ENCODE peak calls at places on chromosomes 13 and 19, in eight cellular contexts. One of them, this sample, is unnamed.

GRCh38 chr19:22612316-22612715 is 21.8 kb upstream of the ZNF492 start:
- DNase-seq in heart left ventricle: no peak
- DNase-seq in tibial nerve: no peak
- DNase-seq in lower lobe of right lung: no peak
- DNase-seq in endothelial cell of umbilical vein: no peak
- DNase-seq in stomach: no peak
- DNase-seq in tibial artery: no peak
- DNase-seq in esophagus muscularis mucosa: no peak
- DNase-seq in this sample: no peak

GRCh38 chr19:46713781-46714522 is 3.0 kb downstream of the PRKD2 start:
- DNase-seq in heart left ventricle: peak; percentile 93
- DNase-seq in tibial nerve: peak; percentile 96
- DNase-seq in lower lobe of right lung: peak; percentile 95
- DNase-seq in endothelial cell of umbilical vein: peak; percentile 85
- DNase-seq in stomach: peak; percentile 94
- DNase-seq in tibial artery: peak; percentile 93
- DNase-seq in esophagus muscularis mucosa: peak; percentile 97
- DNase-seq in this sample: peak; percentile 89

GRCh38 chr19:51207747-51208146 is 17.1 kb upstream of the CD33 start:
- DNase-seq in heart left ventricle: no peak
- DNase-seq in tibial nerve: no peak
- DNase-seq in lower lobe of right lung: no peak
- DNase-seq in endothelial cell of umbilical vein: no peak
- DNase-seq in stomach: no peak
- DNase-seq in tibial artery: no peak
- DNase-seq in esophagus muscularis mucosa: no peak
- DNase-seq in this sample: no peak

GRCh38 chr19:18263324-18264215 is 10.7 kb downstream of the IQCN start:
- DNase-seq in heart left ventricle: no peak
- DNase-seq in tibial nerve: no peak
- DNase-seq in lower lobe of right lung: no peak
- DNase-seq in endothelial cell of umbilical vein: no peak
- DNase-seq in stomach: no peak
- DNase-seq in tibial artery: no peak
- DNase-seq in esophagus muscularis mucosa: no peak
- DNase-seq in this sample: no peak

GRCh38 chr13:21872795-21873194 is 201.9 kb downstream of the FGF9 start:
- DNase-seq in heart left ventricle: no peak
- DNase-seq in tibial nerve: no peak
- DNase-seq in lower lobe of right lung: no peak
- DNase-seq in endothelial cell of umbilical vein: no peak
- DNase-seq in stomach: no peak
- DNase-seq in tibial artery: no peak
- DNase-seq in esophagus muscularis mucosa: peak; percentile 77
- DNase-seq in this sample: no peak

GRCh38 chr13:44815507-44816074 is 173.7 kb downstream of the NUFIP1 start:
- DNase-seq in heart left ventricle: no peak
- DNase-seq in tibial nerve: peak; percentile 22
- DNase-seq in lower lobe of right lung: peak; percentile 45
- DNase-seq in endothelial cell of umbilical vein: peak; percentile 54
- DNase-seq in stomach: no peak
- DNase-seq in tibial artery: no peak
- DNase-seq in esophagus muscularis mucosa: no peak
- DNase-seq in this sample: no peak

GRCh38 chr13:99677388-99677951 is 176.2 kb downstream of the TM9SF2 start:
- DNase-seq in heart left ventricle: no peak
- DNase-seq in tibial nerve: no peak
- DNase-seq in lower lobe of right lung: no peak
- DNase-seq in endothelial cell of umbilical vein: no peak
- DNase-seq in stomach: no peak
- DNase-seq in tibial artery: no peak
- DNase-seq in esophagus muscularis mucosa: peak; percentile 8
- DNase-seq in this sample: no peak

GRCh38 chr19:28705008-28705407 is 507.9 kb downstream of the UQCRFS1 start:
- DNase-seq in heart left ventricle: no peak
- DNase-seq in tibial nerve: no peak
- DNase-seq in lower lobe of right lung: no peak
- DNase-seq in endothelial cell of umbilical vein: no peak
- DNase-seq in stomach: no peak
- DNase-seq in tibial artery: no peak
- DNase-seq in esophagus muscularis mucosa: no peak
- DNase-seq in this sample: no peak

GRCh38 chr19:3121821-3122511 is 13.9 kb upstream of the GNA15 start:
- DNase-seq in heart left ventricle: peak; percentile 43
- DNase-seq in tibial nerve: no peak
- DNase-seq in lower lobe of right lung: no peak
- DNase-seq in endothelial cell of umbilical vein: no peak
- DNase-seq in stomach: no peak
- DNase-seq in tibial artery: no peak
- DNase-seq in esophagus muscularis mucosa: no peak
- DNase-seq in this sample: no peak

GRCh38 chr13:57557979-57558529 is 73.5 kb upstream of the PCDH17 start:
- DNase-seq in heart left ventricle: no peak
- DNase-seq in tibial nerve: no peak
- DNase-seq in lower lobe of right lung: no peak
- DNase-seq in endothelial cell of umbilical vein: peak; percentile 54
- DNase-seq in stomach: no peak
- DNase-seq in tibial artery: no peak
- DNase-seq in esophagus muscularis mucosa: no peak
- DNase-seq in this sample: no peak

GRCh38 chr13:99969368-99969933 is 2.1 kb downstream of the ZIC5 start:
- DNase-seq in heart left ventricle: no peak
- DNase-seq in tibial nerve: no peak
- DNase-seq in lower lobe of right lung: no peak
- DNase-seq in endothelial cell of umbilical vein: no peak
- DNase-seq in stomach: no peak
- DNase-seq in tibial artery: no peak
- DNase-seq in esophagus muscularis mucosa: no peak
- DNase-seq in this sample: no peak

DNA sequence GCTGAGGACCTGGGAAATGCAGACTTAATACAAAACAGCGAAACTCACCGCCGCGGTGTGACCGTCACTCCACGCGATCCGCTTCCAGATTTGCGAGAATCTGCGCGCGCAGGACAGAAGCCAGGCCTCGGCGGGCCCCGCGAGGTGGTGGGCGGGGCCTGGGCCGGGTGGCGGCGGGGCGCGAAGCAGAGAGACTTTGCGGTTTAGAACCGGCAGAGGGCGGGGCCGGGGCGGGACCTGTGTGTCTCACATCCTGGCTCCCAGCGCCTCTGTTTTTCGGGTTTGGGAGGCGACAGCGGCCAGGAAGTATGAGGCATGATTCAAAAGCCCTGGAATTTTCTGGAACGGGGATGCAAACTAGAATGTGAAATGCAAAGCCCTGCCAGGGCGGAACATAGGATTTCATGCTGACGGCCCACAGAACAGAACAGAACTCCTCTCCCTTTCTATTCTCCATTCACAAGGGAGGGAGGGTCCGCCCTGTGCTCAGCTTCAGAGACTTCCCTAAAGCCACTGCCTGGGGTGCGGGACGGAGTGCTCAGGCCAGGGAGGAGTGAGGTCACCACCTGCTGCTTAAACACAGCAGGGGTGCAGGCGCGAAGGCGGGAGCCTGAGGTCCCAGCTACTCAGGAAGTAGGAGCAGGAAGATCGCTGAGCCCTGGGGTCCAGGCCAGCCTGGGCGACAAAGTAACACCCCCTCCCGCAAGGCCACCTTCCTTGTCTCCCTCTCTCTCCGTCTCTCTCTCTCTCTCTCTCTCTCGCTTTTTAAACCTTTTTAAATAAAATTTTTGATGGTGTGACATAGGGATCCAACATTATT is 44.2 kb downstream of the ZNF611 start:
- DNase-seq in heart left ventricle: peak; percentile 97
- DNase-seq in tibial nerve: peak; percentile 92
- DNase-seq in lower lobe of right lung: peak; percentile 97
- DNase-seq in endothelial cell of umbilical vein: peak; percentile 94
- DNase-seq in stomach: peak; percentile 93
- DNase-seq in tibial artery: peak; percentile 97
- DNase-seq in esophagus muscularis mucosa: peak; percentile 98
- DNase-seq in this sample: peak; percentile 97
- TF ChIP-seq CTCF in heart left ventricle: peak; percentile 33
- TF ChIP-seq CTCF in tibial nerve: no peak
- TF ChIP-seq CTCF in lower lobe of right lung: peak; percentile 18
- TF ChIP-seq CTCF in endothelial cell of umbilical vein: no peak
- TF ChIP-seq CTCF in stomach: no peak
- TF ChIP-seq CTCF in tibial artery: peak; percentile 46
- TF ChIP-seq CTCF in esophagus muscularis mucosa: peak; percentile 45
- TF ChIP-seq CTCF in this sample: peak; percentile 57

GRCh38 chr19:7962644-7963268 is 19.3 kb upstream of the TIMM44 start:
- DNase-seq in heart left ventricle: no peak
- DNase-seq in tibial nerve: no peak
- DNase-seq in lower lobe of right lung: no peak
- DNase-seq in endothelial cell of umbilical vein: no peak
- DNase-seq in stomach: no peak
- DNase-seq in tibial artery: no peak
- DNase-seq in esophagus muscularis mucosa: no peak
- DNase-seq in this sample: no peak
- H3K27ac ChIP-seq in heart left ventricle: no peak overlapping the region
- H3K27ac ChIP-seq in tibial nerve: no peak overlapping the region
- H3K27ac ChIP-seq in lower lobe of right lung: no peak overlapping the region
- H3K27ac ChIP-seq in endothelial cell of umbilical vein: no peak overlapping the region
- H3K27ac ChIP-seq in stomach: no peak overlapping the region
- H3K27ac ChIP-seq in tibial artery: no peak overlapping the region
- H3K27ac ChIP-seq in esophagus muscularis mucosa: no peak overlapping the region
- H3K27ac ChIP-seq in this sample: no peak overlapping the region

GRCh38 chr19:1248454-1249297 is at the start of gene MIDN:
- DNase-seq in heart left ventricle: peak; percentile 93
- DNase-seq in tibial nerve: peak; percentile 66
- DNase-seq in lower lobe of right lung: peak; percentile 92
- DNase-seq in endothelial cell of umbilical vein: peak; percentile 86
- DNase-seq in stomach: peak; percentile 90
- DNase-seq in tibial artery: peak; percentile 92
- DNase-seq in esophagus muscularis mucosa: peak; percentile 96
- DNase-seq in this sample: peak; percentile 88

GRCh38 chr19:1249298-1249989 is 1.1 kb downstream of the MIDN start:
- DNase-seq in heart left ventricle: peak; percentile 96
- DNase-seq in tibial nerve: peak; percentile 92
- DNase-seq in lower lobe of right lung: peak; percentile 97
- DNase-seq in endothelial cell of umbilical vein: peak; percentile 94
- DNase-seq in stomach: peak; percentile 98
- DNase-seq in tibial artery: peak; percentile 98
- DNase-seq in esophagus muscularis mucosa: peak; percentile 98
- DNase-seq in this sample: peak; percentile 91

GRCh38 chr19:1251233-1251502 is 2.8 kb downstream of the MIDN start:
- DNase-seq in heart left ventricle: no peak
- DNase-seq in tibial nerve: no peak
- DNase-seq in lower lobe of right lung: peak; percentile 93
- DNase-seq in endothelial cell of umbilical vein: peak; percentile 56
- DNase-seq in stomach: peak; percentile 72
- DNase-seq in tibial artery: no peak
- DNase-seq in esophagus muscularis mucosa: no peak
- DNase-seq in this sample: no peak

GRCh38 chr19:1250374-1251232 is 2.2 kb downstream of the MIDN start:
- DNase-seq in heart left ventricle: peak; percentile 85
- DNase-seq in tibial nerve: no peak
- DNase-seq in lower lobe of right lung: peak; percentile 84
- DNase-seq in endothelial cell of umbilical vein: peak; percentile 54
- DNase-seq in stomach: no peak
- DNase-seq in tibial artery: no peak
- DNase-seq in esophagus muscularis mucosa: no peak
- DNase-seq in this sample: peak; percentile 76

DNA sequence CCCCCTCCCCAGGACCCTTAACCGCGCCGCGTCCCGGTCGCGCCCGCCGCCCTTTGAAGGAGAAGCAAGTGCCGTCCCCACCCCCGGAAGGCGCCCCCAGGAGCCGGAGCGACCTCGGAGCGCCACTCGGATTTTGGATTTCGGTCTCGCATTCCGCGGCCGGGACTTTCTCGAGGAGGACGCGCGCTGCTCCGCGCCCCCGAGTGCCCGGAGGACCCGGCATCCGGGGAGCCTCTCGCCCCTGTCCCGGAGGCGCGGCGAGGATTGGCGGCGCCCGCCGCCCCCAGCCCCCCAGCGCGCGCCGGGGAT is 1.6 kb downstream of the MIDN start:
- DNase-seq in heart left ventricle: no peak
- DNase-seq in tibial nerve: no peak
- DNase-seq in lower lobe of right lung: no peak
- DNase-seq in endothelial cell of umbilical vein: no peak
- DNase-seq in stomach: no peak
- DNase-seq in tibial artery: no peak
- DNase-seq in esophagus muscularis mucosa: no peak
- DNase-seq in this sample: no peak
- H3K4me1 ChIP-seq in heart left ventricle: peaks cover 69% of the 10 kb centered on the region
- H3K4me1 ChIP-seq in tibial nerve: peaks cover 43% of the 10 kb centered on the region
- H3K4me1 ChIP-seq in lower lobe of right lung: peaks cover 51% of the 10 kb centered on the region
- H3K4me1 ChIP-seq in endothelial cell of umbilical vein: peaks cover 22% of the 10 kb centered on the region
- H3K4me1 ChIP-seq in stomach: peaks cover 66% of the 10 kb centered on the region
- H3K4me1 ChIP-seq in tibial artery: peaks cover 52% of the 10 kb centered on the region
- H3K4me1 ChIP-seq in esophagus muscularis mucosa: peaks cover 73% of the 10 kb centered on the region
- H3K4me1 ChIP-seq in this sample: peaks cover 56% of the 10 kb centered on the region

GRCh38 chr19:6626764-6627163 is 35.8 kb upstream of the CD70 start:
- DNase-seq in heart left ventricle: no peak
- DNase-seq in tibial nerve: no peak
- DNase-seq in lower lobe of right lung: no peak
- DNase-seq in endothelial cell of umbilical vein: no peak
- DNase-seq in stomach: no peak
- DNase-seq in tibial artery: no peak
- DNase-seq in esophagus muscularis mucosa: no peak
- DNase-seq in this sample: no peak

GRCh38 chr19:6632002-6632621 is 37.8 kb downstream of the TNFSF14 start:
- DNase-seq in heart left ventricle: no peak
- DNase-seq in tibial nerve: peak; percentile 98
- DNase-seq in lower lobe of right lung: no peak
- DNase-seq in endothelial cell of umbilical vein: peak; percentile 85
- DNase-seq in stomach: peak; percentile 72
- DNase-seq in tibial artery: no peak
- DNase-seq in esophagus muscularis mucosa: no peak
- DNase-seq in this sample: no peak
- TF ChIP-seq CTCF in heart left ventricle: peak; percentile 78
- TF ChIP-seq CTCF in tibial nerve: peak; percentile 80
- TF ChIP-seq CTCF in lower lobe of right lung: peak; percentile 77
- TF ChIP-seq CTCF in endothelial cell of umbilical vein: peak; percentile 72
- TF ChIP-seq CTCF in stomach: peak; percentile 70
- TF ChIP-seq CTCF in tibial artery: peak; percentile 79
- TF ChIP-seq CTCF in esophagus muscularis mucosa: peak; percentile 86
- TF ChIP-seq CTCF in this sample: peak; percentile 86

GRCh38 chr19:13839938-13840750 is 36.8 kb upstream of the NANOS3 start:
- DNase-seq in heart left ventricle: peak; percentile 85
- DNase-seq in tibial nerve: peak; percentile 37
- DNase-seq in lower lobe of right lung: peak; percentile 81
- DNase-seq in endothelial cell of umbilical vein: peak; percentile 47
- DNase-seq in stomach: peak; percentile 75
- DNase-seq in tibial artery: peak; percentile 89
- DNase-seq in esophagus muscularis mucosa: no peak
- DNase-seq in this sample: no peak
- H3K27ac ChIP-seq in heart left ventricle: peak overlapping the region; percentile 99
- H3K27ac ChIP-seq in tibial nerve: peak overlapping the region; percentile 100
- H3K27ac ChIP-seq in lower lobe of right lung: peak overlapping the region; percentile 100
- H3K27ac ChIP-seq in endothelial cell of umbilical vein: peak overlapping the region; percentile 94
- H3K27ac ChIP-seq in stomach: peak overlapping the region; percentile 98
- H3K27ac ChIP-seq in tibial artery: peak overlapping the region; percentile 99
- H3K27ac ChIP-seq in esophagus muscularis mucosa: peak overlapping the region; percentile 100
- H3K27ac ChIP-seq in this sample: peak overlapping the region; percentile 100

DNA sequence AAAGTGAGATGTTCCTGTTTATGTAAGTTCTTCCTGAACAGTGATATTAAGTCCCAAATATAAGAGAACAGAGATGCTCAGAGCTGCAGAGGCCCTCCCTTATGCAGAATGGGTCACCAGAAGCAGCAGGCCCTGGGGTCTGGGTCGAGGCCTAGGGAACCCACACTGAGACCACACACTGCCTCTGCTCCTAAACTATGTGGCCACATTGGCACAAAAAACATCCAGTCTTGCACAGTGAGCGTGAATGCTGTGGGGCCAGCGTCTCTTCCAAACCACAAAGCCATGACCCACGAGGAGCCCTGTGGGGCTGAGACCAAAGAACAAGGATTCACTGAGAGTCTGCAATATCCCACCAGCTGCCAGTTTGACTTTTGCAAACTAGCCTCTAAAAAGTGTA is 23.6 kb downstream of the PROZ start:
- DNase-seq in heart left ventricle: no peak
- DNase-seq in tibial nerve: no peak
- DNase-seq in lower lobe of right lung: no peak
- DNase-seq in endothelial cell of umbilical vein: no peak
- DNase-seq in stomach: no peak
- DNase-seq in tibial artery: no peak
- DNase-seq in esophagus muscularis mucosa: no peak
- DNase-seq in this sample: no peak
- H3K4me1 ChIP-seq in heart left ventricle: no peaks in the 10 kb centered on the region
- H3K4me1 ChIP-seq in tibial nerve: no peaks in the 10 kb centered on the region
- H3K4me1 ChIP-seq in lower lobe of right lung: no peaks in the 10 kb centered on the region
- H3K4me1 ChIP-seq in endothelial cell of umbilical vein: peaks cover 46% of the 10 kb centered on the region
- H3K4me1 ChIP-seq in stomach: no peaks in the 10 kb centered on the region
- H3K4me1 ChIP-seq in tibial artery: no peaks in the 10 kb centered on the region
- H3K4me1 ChIP-seq in esophagus muscularis mucosa: no peaks in the 10 kb centered on the region
- H3K4me1 ChIP-seq in this sample: peaks cover 9% of the 10 kb centered on the region